ENCODE peak calls at places on chromosomes 16 and 17, in six cellular contexts. T is cardiac fibroblast, O is A549, E is RWPE2, C is stomach, D is body of pancreas. P is an unnamed sample.

GRCh38 chr17:13135496-13135895 is 117.7 kb upstream of the ELAC2 start:
- DNase-seq in T (no peak), O (no peak), E (no peak), C (no peak), D (no peak), P (no peak)

GRCh38 chr16:69017036-69017783 is 88.2 kb upstream of the HAS3 start:
- DNase-seq in T (peak), O (peak), E (no peak), C (no peak), D (no peak), P (no peak)

GRCh38 chr17:40168262-40168832 is 8.9 kb upstream of the RAPGEFL1 start:
- DNase-seq in T (peak), O (peak), E (no peak), C (peak), D (peak), P (no peak)

GRCh38 chr17:27076814-27077213 is 217.1 kb upstream of the WSB1 start:
- DNase-seq in T (no peak), O (no peak), E (no peak), C (no peak), D (no peak), P (no peak)

GRCh38 chr17:68184141-68184571 is 63.7 kb upstream of the AMZ2 start:
- DNase-seq in T (no peak), O (no peak), E (no peak), C (no peak), D (no peak), P (no peak)

GRCh38 chr17:27980035-27980434 is 62.4 kb upstream of the NLK start:
- DNase-seq in T (peak), O (peak), E (peak), C (no peak), D (no peak), P (no peak)

GRCh38 chr17:11954961-11955360 is 42.3 kb downstream of the ZNF18 start:
- DNase-seq in T (no peak), O (no peak), E (no peak), C (no peak), D (no peak), P (no peak)

GRCh38 chr17:8192070-8192815 is 2.3 kb upstream of the BORCS6 start:
- DNase-seq in T (peak), O (peak), E (peak), C (peak), D (peak), P (peak)

GRCh38 chr17:354651-355556 is 2.3 kb upstream of the RPH3AL start:
- DNase-seq in T (no peak), O (peak), E (no peak), C (no peak), D (no peak), P (no peak)

GRCh38 chr17:41540921-41541625 is 13.0 kb upstream of the KRT19 start:
- DNase-seq in T (no peak), O (no peak), E (no peak), C (no peak), D (no peak), P (no peak)

GRCh38 chr16:85551319-85551978 is 61.7 kb upstream of the GSE1 start:
- DNase-seq in T (no peak), O (no peak), E (no peak), C (no peak), D (no peak), P (no peak)

GRCh38 chr17:43530303-43531081 is 15.6 kb downstream of the ETV4 start:
- DNase-seq in T (peak), O (no peak), E (peak), C (peak), D (peak), P (peak)

GRCh38 chr17:33811006-33811760 is 443.9 kb upstream of the CCL2 start:
- DNase-seq in T (no peak), O (no peak), E (no peak), C (no peak), D (no peak), P (no peak)

GRCh38 chr16:84024854-84025253 is 17.7 kb downstream of the SLC38A8 start:
- DNase-seq in T (peak), O (peak), E (no peak), C (no peak), D (no peak), P (no peak)

GRCh38 chr17:70270554-70270953 is 101.2 kb downstream of the KCNJ2 start:
- DNase-seq in T (no peak), O (no peak), E (no peak), C (no peak), D (no peak), P (no peak)

GRCh38 chr16:79175286-79176057 is 425.1 kb downstream of the MAF start:
- DNase-seq in T (no peak), O (no peak), E (no peak), C (no peak), D (no peak), P (no peak)

GRCh38 chr16:49986351-49987124 is 38.5 kb upstream of the CNEP1R1 start:
- DNase-seq in T (peak), O (no peak), E (no peak), C (peak), D (no peak), P (no peak)

GRCh38 chr16:8887438-8887765 is 5.3 kb downstream of the LITAFD start:
- DNase-seq in T (no peak), O (no peak), E (no peak), C (no peak), D (no peak), P (no peak)

GRCh38 chr16:54077412-54077821 is 209.2 kb downstream of the IRX3 start:
- DNase-seq in T (peak), O (peak), E (peak), C (no peak), D (no peak), P (no peak)

GRCh38 chr16:3144331-3144881 is 9.6 kb downstream of the ZNF213 start:
- DNase-seq in T (no peak), O (no peak), E (no peak), C (no peak), D (no peak), P (no peak)

GRCh38 chr17:21573961-21574610 is 118.2 kb upstream of the KCNJ18 start:
- DNase-seq in T (peak), O (no peak), E (no peak), C (peak), D (peak), P (no peak)

GRCh38 chr17:11871773-11872172 is 125.5 kb downstream of the ZNF18 start:
- DNase-seq in T (no peak), O (peak), E (no peak), C (no peak), D (no peak), P (no peak)

GRCh38 chr17:62755139-62755851 is 52.8 kb downstream of the MARCHF10 start:
- DNase-seq in T (peak), O (peak), E (no peak), C (no peak), D (no peak), P (no peak)

GRCh38 chr16:17367932-17368331 is 102.8 kb downstream of the XYLT1 start:
- DNase-seq in T (peak), O (no peak), E (no peak), C (no peak), D (no peak), P (no peak)

GRCh38 chr16:27222499-27223225 is 19.3 kb downstream of the KDM8 start:
- DNase-seq in T (peak), O (no peak), E (peak), C (peak), D (peak), P (no peak)

GRCh38 chr16:77822656-77823055 is 34.3 kb downstream of the VAT1L start:
- DNase-seq in T (no peak), O (no peak), E (no peak), C (no peak), D (no peak), P (no peak)

GRCh38 chr17:47077576-47077975 is 98.5 kb upstream of the RPRML start:
- DNase-seq in T (peak), O (no peak), E (no peak), C (no peak), D (no peak), P (no peak)

GRCh38 chr16:65117701-65118448 is 4.0 kb downstream of the CDH11 start:
- DNase-seq in T (peak), O (peak), E (no peak), C (peak), D (peak), P (peak)

GRCh38 chr17:79657861-79658810 is 47.3 kb upstream of the RBFOX3 start:
- DNase-seq in T (no peak), O (no peak), E (no peak), C (no peak), D (no peak), P (peak)

DNA sequence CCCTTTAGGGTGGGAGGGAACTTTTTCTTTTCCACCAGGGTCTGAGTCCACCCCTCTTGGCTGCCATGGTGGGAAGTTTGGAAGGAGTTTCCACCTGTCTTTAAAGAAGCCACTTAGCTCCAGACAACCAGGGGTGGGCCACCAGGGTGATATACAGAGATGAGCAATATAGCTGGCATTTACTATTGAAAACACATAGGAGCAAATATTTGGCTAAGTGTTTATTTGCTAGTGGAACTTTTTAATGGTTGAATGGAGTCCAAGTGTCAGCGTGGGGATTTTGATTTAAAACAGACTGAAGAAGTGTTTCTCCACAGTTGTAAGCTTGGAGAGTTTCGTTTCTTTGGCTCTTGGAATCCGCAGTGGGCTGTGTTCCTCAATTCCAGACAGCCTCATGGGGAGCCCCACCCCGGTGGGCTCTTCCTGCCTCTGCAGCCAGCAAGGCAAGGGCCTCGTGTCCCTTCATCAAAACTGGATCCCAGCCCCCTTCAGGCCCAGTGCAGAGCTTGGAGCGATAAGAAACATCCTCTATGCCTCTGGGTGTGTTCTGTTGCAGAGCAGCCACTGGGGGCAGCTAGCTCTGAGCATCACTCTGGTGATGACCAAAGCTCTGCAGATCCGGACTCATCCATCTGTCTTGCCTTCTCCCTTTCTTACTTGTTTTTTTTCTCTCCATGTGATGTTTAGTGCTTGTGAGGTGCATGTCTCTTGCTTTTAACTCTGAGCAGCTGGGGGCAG is 36.1 kb downstream of the NOG start:
- DNase-seq in T (peak), O (peak), E (no peak), C (no peak), D (no peak), P (no peak)
- TF ChIP-seq CTCF in T (peak), O (peak), E (peak), C (no peak), D (no peak), P (no peak)

GRCh38 chr16:12896562-12896961 is 4.8 kb upstream of the SHISA9 start:
- DNase-seq in T (peak), O (peak), E (no peak), C (no peak), D (peak), P (no peak)
- TF ChIP-seq CTCF in T (no peak), O (peak), E (peak), C (peak), D (peak), P (peak)

GRCh38 chr17:3447625-3448024 is 14.0 kb upstream of the OR1E2 start:
- DNase-seq in T (peak), O (peak), E (no peak), C (no peak), D (no peak), P (no peak)
- TF ChIP-seq CTCF in T (no peak), O (peak), E (peak), C (no peak), D (no peak), P (no peak)

GRCh38 chr16:89693931-89694783 is 7.3 kb downstream of the SPATA2L start:
- DNase-seq in T (no peak), O (no peak), E (peak), C (no peak), D (no peak), P (no peak)
- TF ChIP-seq CTCF in T (no peak), O (no peak), E (no peak), C (no peak), D (no peak), P (no peak)

GRCh38 chr16:55508941-55509920 is at the start of gene LPCAT2:
- DNase-seq in T (peak), O (peak), E (peak), C (peak), D (peak), P (peak)
- TF ChIP-seq CTCF in T (no peak), O (no peak), E (no peak), C (no peak), D (no peak), P (no peak)

GRCh38 chr16:81263470-81264200 is 25.1 kb downstream of the BCO1 start:
- DNase-seq in T (peak), O (no peak), E (no peak), C (no peak), D (peak), P (no peak)
- TF ChIP-seq CTCF in T (peak), O (no peak), E (peak), C (no peak), D (no peak), P (no peak)

DNA sequence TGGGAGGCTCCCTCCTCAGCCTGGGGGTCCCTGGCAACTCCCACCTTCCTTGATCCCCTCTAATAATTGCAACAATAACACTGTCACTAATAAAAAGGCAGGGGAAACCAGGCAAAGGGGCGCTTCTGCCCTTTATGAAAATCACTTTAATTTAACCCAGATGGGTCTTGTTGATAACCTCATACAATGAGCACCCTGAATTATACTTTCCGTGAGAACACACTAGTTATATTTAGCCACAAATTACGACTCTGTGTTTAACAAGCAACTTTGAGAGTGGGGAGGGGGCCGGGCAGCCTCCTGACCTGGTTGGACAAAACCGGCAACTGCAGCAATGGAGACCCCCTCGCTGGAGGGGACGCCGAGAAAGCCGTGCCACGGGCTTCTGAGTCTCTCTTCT is 5.7 kb upstream of the BAHCC1 start:
- DNase-seq in T (no peak), O (no peak), E (no peak), C (no peak), D (no peak), P (no peak)
- TF ChIP-seq CTCF in T (no peak), O (no peak), E (no peak), C (no peak), D (no peak), P (no peak)

GRCh38 chr16:15993541-15993940 is 44.1 kb downstream of the ABCC1 start:
- DNase-seq in T (no peak), O (no peak), E (no peak), C (no peak), D (no peak), P (no peak)
- TF ChIP-seq CTCF in T (no peak), O (no peak), E (no peak), C (no peak), D (no peak), P (no peak)

GRCh38 chr17:77256710-77257109 is 115.9 kb downstream of the SEC14L1 start:
- DNase-seq in T (no peak), O (no peak), E (no peak), C (no peak), D (no peak), P (no peak)
- TF ChIP-seq CTCF in T (no peak), O (no peak), E (no peak), C (no peak), D (no peak), P (no peak)

DNA sequence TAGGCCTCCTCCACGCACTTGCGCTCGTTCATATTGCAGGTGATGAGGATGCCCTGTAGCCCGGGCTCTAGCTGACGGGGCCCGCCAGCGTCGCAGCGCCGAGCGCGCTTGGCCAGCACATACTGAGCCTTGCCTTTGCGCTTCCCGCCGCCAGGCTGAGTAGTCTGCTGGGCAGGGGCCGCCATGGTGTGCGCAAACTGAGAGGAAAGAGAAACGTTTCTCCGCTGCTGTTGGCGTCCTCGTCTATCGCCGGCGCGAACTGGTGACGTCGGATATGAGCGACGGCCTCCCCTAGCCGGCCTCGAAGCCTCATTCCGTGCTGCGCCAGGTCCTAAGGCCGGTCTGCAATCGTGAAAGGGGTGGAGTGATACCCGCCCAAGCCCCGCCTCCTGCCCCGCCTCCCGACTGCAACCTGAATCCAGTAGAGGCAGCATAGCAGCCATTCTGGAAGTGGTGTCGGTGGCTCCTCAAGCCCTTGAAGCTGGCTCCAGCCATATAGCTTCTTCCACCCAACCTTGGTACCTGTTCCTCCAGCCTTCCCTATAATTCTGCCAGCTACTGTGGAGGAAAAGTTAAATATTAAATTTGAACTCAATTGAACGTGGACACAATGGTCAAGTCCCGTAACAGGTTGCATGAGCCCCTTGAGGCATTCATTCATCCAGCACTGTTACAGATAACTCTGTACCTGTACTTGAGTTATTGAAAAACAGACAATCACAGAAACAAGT is at the start of gene THUMPD1:
- DNase-seq in T (peak), O (peak), E (peak), C (peak), D (peak), P (peak)
- TF ChIP-seq CTCF in T (peak), O (no peak), E (no peak), C (no peak), D (no peak), P (no peak)

P was measured in mesothelial cell of epicardium.